ENCODE peak calls at places on chromosomes 13 and 19, in five cellular contexts. One of them, this sample, is unnamed.

GRCh38 chr19:18865973-18866799 is 29.8 kb downstream of the CERS1 start:
- DNase-seq in ELR: peak; percentile 77
- DNase-seq in stimulated activated naive CD4-positive, alpha-beta T cell: peak; percentile 62
- DNase-seq in COR-L47: no peak
- DNase-seq in SW480: no peak
- DNase-seq in this sample: peak; percentile 23

GRCh38 chr13:53301449-53301848 is 272.8 kb downstream of the OLFM4 start:
- DNase-seq in SW480: no peak
- DNase-seq in COR-L47: peak; percentile 63
- DNase-seq in ELR: no peak
- DNase-seq in stimulated activated naive CD4-positive, alpha-beta T cell: no peak
- DNase-seq in this sample: no peak

GRCh38 chr19:49338691-49339363 is 3.6 kb downstream of the CD37 start:
- DNase-seq in ELR: peak; percentile 30
- DNase-seq in SW480: peak; percentile 79
- DNase-seq in stimulated activated naive CD4-positive, alpha-beta T cell: no peak
- DNase-seq in COR-L47: no peak
- DNase-seq in this sample: no peak

GRCh38 chr13:90105881-90106496 is 1241.5 kb upstream of the MIR17HG start:
- DNase-seq in ELR: peak; percentile 75
- DNase-seq in COR-L47: no peak
- DNase-seq in stimulated activated naive CD4-positive, alpha-beta T cell: no peak
- DNase-seq in SW480: no peak
- DNase-seq in this sample: peak; percentile 24

GRCh38 chr19:2337329-2337707 is 8.8 kb downstream of the SPPL2B start:
- DNase-seq in ELR: peak; percentile 26
- DNase-seq in COR-L47: no peak
- DNase-seq in SW480: peak; percentile 76
- DNase-seq in stimulated activated naive CD4-positive, alpha-beta T cell: no peak
- DNase-seq in this sample: no peak

GRCh38 chr19:46213156-46213555 is 16.4 kb upstream of the IGFL1 start:
- DNase-seq in COR-L47: no peak
- DNase-seq in stimulated activated naive CD4-positive, alpha-beta T cell: no peak
- DNase-seq in SW480: no peak
- DNase-seq in ELR: no peak
- DNase-seq in this sample: no peak

GRCh38 chr13:80988752-80989151 is 647.8 kb upstream of the SPRY2 start:
- DNase-seq in SW480: no peak
- DNase-seq in ELR: no peak
- DNase-seq in stimulated activated naive CD4-positive, alpha-beta T cell: no peak
- DNase-seq in COR-L47: no peak
- DNase-seq in this sample: no peak

GRCh38 chr13:20825476-20825875 is 51.7 kb upstream of the EEF1AKMT1 start:
- DNase-seq in SW480: no peak
- DNase-seq in stimulated activated naive CD4-positive, alpha-beta T cell: no peak
- DNase-seq in COR-L47: no peak
- DNase-seq in ELR: peak; percentile 57
- DNase-seq in this sample: peak; percentile 91

GRCh38 chr13:23828866-23829265 is 60.3 kb downstream of the MIPEP start:
- DNase-seq in COR-L47: no peak
- DNase-seq in ELR: peak; percentile 80
- DNase-seq in SW480: no peak
- DNase-seq in stimulated activated naive CD4-positive, alpha-beta T cell: no peak
- DNase-seq in this sample: no peak

GRCh38 chr19:49145485-49146407 is 9.4 kb downstream of the HRC start:
- DNase-seq in COR-L47: no peak
- DNase-seq in stimulated activated naive CD4-positive, alpha-beta T cell: peak; percentile 82
- DNase-seq in SW480: peak; percentile 67
- DNase-seq in ELR: peak; percentile 76
- DNase-seq in this sample: peak; percentile 75

GRCh38 chr13:29594710-29595379 is 643 bp downstream of the SLC7A1 start:
- DNase-seq in SW480: peak; percentile 63
- DNase-seq in COR-L47: peak; percentile 60
- DNase-seq in ELR: peak; percentile 78
- DNase-seq in stimulated activated naive CD4-positive, alpha-beta T cell: peak; percentile 65
- DNase-seq in this sample: peak; percentile 67

GRCh38 chr19:1286859-1287621 is 1.4 kb downstream of the EFNA2 start:
- DNase-seq in stimulated activated naive CD4-positive, alpha-beta T cell: no peak
- DNase-seq in COR-L47: no peak
- DNase-seq in ELR: no peak
- DNase-seq in SW480: no peak
- DNase-seq in this sample: no peak

GRCh38 chr19:44841255-44841654 is 4.8 kb upstream of the NECTIN2 start:
- DNase-seq in ELR: no peak
- DNase-seq in COR-L47: no peak
- DNase-seq in SW480: no peak
- DNase-seq in stimulated activated naive CD4-positive, alpha-beta T cell: peak; percentile 8
- DNase-seq in this sample: no peak